ENCODE peak calls at places on chromosome 18, in four cellular contexts. Y is K562, V is A549, L is HepG2. E is an unnamed sample.

GRCh38 chr18:39942702-39943101 is 2012.3 kb upstream of the PIK3C3 start:
- DNase-seq in Y (no peak), V (no peak), L (no peak), E (no peak)

GRCh38 chr18:50748243-50749229 is 71.3 kb downstream of the MRO start:
- DNase-seq in Y (no peak), V (no peak), L (no peak), E (no peak)

GRCh38 chr18:69725009-69725408 is 222.7 kb downstream of the CD226 start:
- DNase-seq in Y (no peak), V (no peak), L (no peak), E (peak)

GRCh38 chr18:40417501-40417900 is 1537.5 kb upstream of the PIK3C3 start:
- DNase-seq in Y (no peak), V (no peak), L (no peak), E (no peak)

GRCh38 chr18:79523221-79523737 is 127.5 kb downstream of the NFATC1 start:
- DNase-seq in Y (no peak), V (no peak), L (no peak), E (no peak)

GRCh38 chr18:9719421-9719981 is 11.4 kb downstream of the RAB31 start:
- DNase-seq in Y (no peak), V (peak), L (no peak), E (peak)

GRCh38 chr18:36458306-36458705 is 160.8 kb downstream of the FHOD3 start:
- DNase-seq in Y (no peak), V (no peak), L (no peak), E (no peak)

GRCh38 chr18:78584167-78585022 is 395.2 kb upstream of the SALL3 start:
- DNase-seq in Y (no peak), V (no peak), L (no peak), E (no peak)

GRCh38 chr18:12744103-12744502 is 41.3 kb downstream of the PSMG2 start:
- DNase-seq in Y (peak), V (peak), L (peak), E (peak)

GRCh38 chr18:49052891-49053644 is 102.3 kb upstream of the SMAD7 start:
- DNase-seq in Y (no peak), V (no peak), L (no peak), E (peak)

GRCh38 chr18:49819071-49819662 is 5.8 kb upstream of the ACAA2 start:
- DNase-seq in Y (no peak), V (no peak), L (no peak), E (no peak)

GRCh38 chr18:12960395-12960794 is 12.6 kb downstream of the SEH1L start:
- DNase-seq in Y (no peak), V (no peak), L (no peak), E (no peak)

GRCh38 chr18:56748698-56749268 is 97.6 kb downstream of the WDR7 start:
- DNase-seq in Y (peak), V (peak), L (peak), E (peak)

GRCh38 chr18:10032331-10032979 is 118.6 kb downstream of the VAPA start:
- DNase-seq in Y (no peak), V (no peak), L (no peak), E (no peak)

GRCh38 chr18:44974174-44974573 is 293.5 kb downstream of the SETBP1 start:
- DNase-seq in Y (no peak), V (no peak), L (no peak), E (no peak)

GRCh38 chr18:814300-815084 is 2.5 kb upstream of the YES1 start:
- DNase-seq in Y (peak), V (no peak), L (no peak), E (no peak)

GRCh38 chr18:36309436-36310391 is 12.2 kb downstream of the FHOD3 start:
- DNase-seq in Y (no peak), V (peak), L (no peak), E (peak)

GRCh38 chr18:26575865-26576217 is 27.5 kb upstream of the KCTD1 start:
- DNase-seq in Y (no peak), V (no peak), L (no peak), E (no peak)

GRCh38 chr18:50507120-50507590 is 52.7 kb upstream of the MAPK4 start:
- DNase-seq in Y (peak), V (peak), L (peak), E (no peak)

GRCh38 chr18:32298289-32298688 is 108.5 kb downstream of the MEP1B start:
- DNase-seq in Y (no peak), V (no peak), L (no peak), E (no peak)

GRCh38 chr18:666177-666576 is 8.7 kb downstream of the TYMS start:
- DNase-seq in Y (no peak), V (no peak), L (no peak), E (no peak)

GRCh38 chr18:32707153-32707552 is 65.7 kb downstream of the KLHL14 start:
- DNase-seq in Y (no peak), V (no peak), L (no peak), E (no peak)

GRCh38 chr18:37481491-37481890 is 84.1 kb downstream of the CELF4 start:
- DNase-seq in Y (no peak), V (no peak), L (no peak), E (no peak)

GRCh38 chr18:5895886-5896740 is 791 bp upstream of the TMEM200C start:
- DNase-seq in Y (no peak), V (no peak), L (no peak), E (peak)

GRCh38 chr18:9743200-9744016 is 35.3 kb downstream of the RAB31 start:
- DNase-seq in Y (peak), V (peak), L (peak), E (peak)

GRCh38 chr18:48153641-48154481 is 223.4 kb upstream of the SMAD2 start:
- DNase-seq in Y (no peak), V (peak), L (peak), E (no peak)

GRCh38 chr18:27797484-27797883 is 379.4 kb downstream of the CDH2 start:
- DNase-seq in Y (no peak), V (no peak), L (no peak), E (no peak)

GRCh38 chr18:21270453-21270852 is 28.4 kb downstream of the GREB1L start:
- DNase-seq in Y (no peak), V (peak), L (no peak), E (no peak)

DNA sequence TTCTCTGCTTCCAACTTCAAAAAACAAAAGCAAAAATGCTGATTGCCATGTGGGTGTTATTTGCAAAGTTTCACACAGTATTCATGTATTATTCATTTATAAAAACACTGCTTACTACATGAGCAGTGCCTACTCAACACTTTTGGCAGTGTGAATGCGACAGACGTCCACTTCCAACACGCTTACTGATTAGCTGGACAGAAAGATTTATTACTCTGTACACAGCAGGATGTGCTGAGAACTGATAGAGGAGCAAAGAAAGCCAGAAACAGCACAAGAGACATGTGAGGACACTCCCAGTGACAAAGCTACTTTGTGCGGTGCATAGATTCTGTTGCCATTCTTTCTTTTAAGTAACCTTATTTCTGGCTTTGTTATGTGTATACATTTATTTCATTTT is 258.7 kb downstream of the DLGAP1 start:
- DNase-seq in Y (no peak), V (no peak), L (no peak), E (no peak)
- TF ChIP-seq MAZ in Y (no peak), V (no peak), L (no peak), E (no peak)

GRCh38 chr18:42048150-42048549 is 93.1 kb downstream of the PIK3C3 start:
- DNase-seq in Y (no peak), V (peak), L (peak), E (peak)

GRCh38 chr18:42047721-42048120 is 92.7 kb downstream of the PIK3C3 start:
- DNase-seq in Y (no peak), V (no peak), L (peak), E (peak)

GRCh38 chr18:42051411-42051810 is 96.4 kb downstream of the PIK3C3 start:
- DNase-seq in Y (no peak), V (no peak), L (no peak), E (no peak)

GRCh38 chr18:42053188-42053781 is 98.3 kb downstream of the PIK3C3 start:
- DNase-seq in Y (peak), V (peak), L (peak), E (peak)

DNA sequence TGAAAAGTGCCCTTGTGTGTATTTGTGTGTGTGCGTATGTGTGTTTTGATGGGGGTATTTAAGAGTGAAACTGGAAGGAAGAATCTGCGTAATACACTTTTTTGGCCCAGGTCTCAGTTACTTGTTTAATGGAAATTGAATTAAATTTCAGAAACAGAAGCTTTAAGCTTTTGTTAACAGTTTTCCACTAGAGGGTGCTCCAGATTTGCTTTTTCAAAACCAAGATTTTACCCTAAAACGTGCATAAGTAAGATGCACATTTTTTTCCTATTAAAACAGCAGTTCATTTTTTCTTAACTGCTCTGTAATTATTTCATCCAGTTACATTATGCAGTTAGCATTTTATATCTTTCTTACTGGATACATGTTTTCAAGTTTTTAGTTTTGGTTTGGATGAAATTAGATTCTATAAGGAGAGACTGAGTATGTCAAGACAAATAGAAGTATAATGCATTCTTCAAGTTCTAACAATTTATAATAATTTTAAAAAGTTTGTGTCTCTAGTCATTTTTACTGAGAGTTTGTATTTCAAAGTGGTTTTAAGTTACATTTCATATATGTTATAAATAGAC is 97.2 kb downstream of the PIK3C3 start:
- DNase-seq in Y (no peak), V (no peak), L (no peak), E (peak)
- TF ChIP-seq MAZ in Y (no peak), V (no peak), L (no peak), E (no peak)

DNA sequence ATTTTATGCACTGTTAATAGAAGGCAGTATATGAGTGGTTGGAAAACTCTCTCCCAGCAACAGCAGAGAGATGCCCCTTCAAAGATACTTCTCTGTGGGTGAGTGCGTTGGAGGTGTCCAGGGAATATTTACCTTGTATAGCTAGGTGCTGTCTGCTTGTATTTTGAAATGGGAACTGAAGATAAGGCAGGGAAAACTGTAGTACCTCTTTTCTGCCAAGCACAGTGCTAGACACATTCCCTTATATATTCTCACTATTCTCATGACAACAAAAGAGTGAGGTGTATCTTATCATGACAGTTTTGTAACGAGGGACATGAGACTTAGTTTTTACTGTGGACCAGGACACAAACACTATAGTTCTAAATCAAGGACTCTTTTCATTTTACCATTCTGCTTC is 2.1 kb downstream of the TTC39C start:
- DNase-seq in Y (no peak), V (peak), L (peak), E (no peak)
- TF ChIP-seq MAZ in Y (no peak), V (no peak), L (no peak), E (no peak)

DNA sequence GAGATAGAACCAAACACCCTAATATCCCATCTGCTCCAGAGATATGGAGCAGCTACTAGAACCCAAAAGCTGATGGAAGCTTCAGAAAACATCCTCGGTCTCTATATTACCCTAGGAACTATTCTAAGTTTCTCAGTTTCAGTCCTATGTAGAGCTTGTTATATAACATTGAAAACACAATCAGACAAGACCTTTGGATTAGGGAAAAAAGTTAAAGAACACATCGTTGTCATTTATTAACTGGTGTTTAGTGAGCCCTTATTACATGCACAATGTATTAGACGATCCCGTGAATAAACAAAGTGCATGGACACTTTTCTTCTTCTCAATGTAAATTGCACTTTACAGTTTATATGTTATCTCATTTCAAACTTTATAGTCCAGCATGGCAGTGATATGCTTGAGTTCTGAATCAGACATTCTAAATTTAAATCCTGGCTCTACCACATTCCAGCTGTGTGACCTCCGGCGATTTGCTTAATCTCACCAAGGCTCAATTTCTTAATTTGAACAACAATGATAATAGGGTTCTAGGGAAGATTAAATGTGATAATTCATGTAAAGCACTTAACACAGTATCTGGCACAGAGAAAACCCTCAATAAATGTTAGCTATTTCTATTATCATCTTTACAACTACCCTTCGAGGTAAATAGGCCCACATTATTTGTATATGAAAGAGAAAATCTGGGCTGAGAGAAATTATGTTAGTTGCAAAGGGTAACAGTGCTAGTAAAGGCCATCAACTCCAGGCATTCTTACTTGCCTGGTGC is 83.6 kb upstream of the PIK3C3 start:
- DNase-seq in Y (no peak), V (no peak), L (no peak), E (no peak)
- TF ChIP-seq MAZ in Y (no peak), V (no peak), L (no peak), E (no peak)

DNA sequence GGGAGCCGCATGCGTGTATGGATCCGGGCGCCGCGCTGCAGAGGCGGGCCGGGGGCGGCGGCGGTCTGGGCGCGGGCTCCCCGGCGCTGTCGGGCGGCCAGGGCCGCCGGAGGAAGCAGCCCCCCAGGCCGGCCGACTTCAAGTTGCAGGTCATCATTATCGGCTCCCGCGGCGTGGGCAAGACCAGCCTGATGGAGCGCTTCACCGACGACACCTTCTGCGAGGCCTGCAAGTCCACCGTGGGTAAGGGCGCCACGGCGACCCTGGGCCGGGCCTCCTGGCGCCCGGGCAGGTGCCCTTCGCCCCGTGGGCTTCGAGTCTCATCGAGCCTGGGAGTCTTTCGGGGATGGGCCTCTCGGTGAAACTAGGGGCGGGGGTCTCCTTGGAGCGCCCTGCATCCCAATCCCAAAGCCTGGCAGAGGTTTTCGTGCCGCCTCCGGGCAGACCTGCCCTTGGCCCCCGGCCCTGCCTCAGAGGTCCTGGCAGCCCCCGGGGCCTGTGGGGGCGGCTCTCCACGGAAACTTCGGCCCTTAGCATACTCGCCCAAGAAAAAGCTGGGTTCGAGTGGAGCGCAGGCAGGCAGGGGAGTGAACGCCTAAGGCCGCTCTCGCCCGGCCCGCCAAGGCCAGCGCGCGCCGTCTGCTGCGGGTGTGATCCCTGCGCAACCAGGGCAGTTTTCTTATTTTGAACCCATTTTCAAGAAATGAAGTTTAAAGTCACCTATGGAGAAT is 639 bp downstream of the RAB12 start:
- DNase-seq in Y (no peak), V (no peak), L (no peak), E (no peak)
- TF ChIP-seq MAZ in Y (no peak), V (no peak), L (no peak), E (no peak)

E was measured in IMR-90.